ENCODE peak calls at places on chromosomes 7 and 10, in ten cellular contexts. One of them, this sample, is unnamed.

GRCh38 chr10:15742831-15743230 is 23.1 kb upstream of the ITGA8 start:
- DNase-seq in lower lobe of right lung: no peak
- DNase-seq in CD8-positive, alpha-beta T cell: no peak
- DNase-seq in HCT116: no peak
- DNase-seq in stomach: no peak
- DNase-seq in ascending aorta: no peak
- DNase-seq in BJ: no peak
- DNase-seq in ovary: no peak
- DNase-seq in cardiac muscle cell: no peak
- DNase-seq in heart right ventricle: no peak
- DNase-seq in this sample: no peak

GRCh38 chr10:63161592-63161991 is 28.5 kb downstream of the NRBF2 start:
- DNase-seq in lower lobe of right lung: no peak
- DNase-seq in CD8-positive, alpha-beta T cell: no peak
- DNase-seq in HCT116: no peak
- DNase-seq in stomach: no peak
- DNase-seq in ascending aorta: no peak
- DNase-seq in BJ: no peak
- DNase-seq in ovary: no peak
- DNase-seq in cardiac muscle cell: no peak
- DNase-seq in heart right ventricle: no peak
- DNase-seq in this sample: no peak

GRCh38 chr7:81155654-81156373 is 237.0 kb upstream of the SEMA3C start:
- DNase-seq in lower lobe of right lung: no peak
- DNase-seq in CD8-positive, alpha-beta T cell: no peak
- DNase-seq in HCT116: peak; percentile 50
- DNase-seq in stomach: no peak
- DNase-seq in ascending aorta: no peak
- DNase-seq in BJ: no peak
- DNase-seq in ovary: no peak
- DNase-seq in cardiac muscle cell: no peak
- DNase-seq in heart right ventricle: no peak
- DNase-seq in this sample: no peak

GRCh38 chr7:47327698-47328391 is 254.1 kb downstream of the TNS3 start:
- DNase-seq in lower lobe of right lung: peak; percentile 86
- DNase-seq in CD8-positive, alpha-beta T cell: no peak
- DNase-seq in HCT116: no peak
- DNase-seq in stomach: peak; percentile 85
- DNase-seq in ascending aorta: peak; percentile 91
- DNase-seq in BJ: peak; percentile 42
- DNase-seq in ovary: peak; percentile 85
- DNase-seq in cardiac muscle cell: peak; percentile 95
- DNase-seq in heart right ventricle: peak; percentile 94
- DNase-seq in this sample: no peak

GRCh38 chr7:46352335-46352954 is 431.4 kb upstream of the IGFBP3 start:
- DNase-seq in lower lobe of right lung: no peak
- DNase-seq in CD8-positive, alpha-beta T cell: no peak
- DNase-seq in HCT116: peak; percentile 56
- DNase-seq in stomach: no peak
- DNase-seq in ascending aorta: no peak
- DNase-seq in BJ: peak; percentile 12
- DNase-seq in ovary: peak; percentile 21
- DNase-seq in cardiac muscle cell: peak; percentile 80
- DNase-seq in heart right ventricle: no peak
- DNase-seq in this sample: no peak

GRCh38 chr7:121160150-121161008 is 168.4 kb upstream of the WNT16 start:
- DNase-seq in lower lobe of right lung: no peak
- DNase-seq in CD8-positive, alpha-beta T cell: no peak
- DNase-seq in HCT116: no peak
- DNase-seq in stomach: no peak
- DNase-seq in ascending aorta: no peak
- DNase-seq in BJ: no peak
- DNase-seq in ovary: no peak
- DNase-seq in cardiac muscle cell: no peak
- DNase-seq in heart right ventricle: no peak
- DNase-seq in this sample: no peak

GRCh38 chr7:66628361-66629221 is at the start of gene KCTD7:
- DNase-seq in lower lobe of right lung: peak; percentile 99
- DNase-seq in CD8-positive, alpha-beta T cell: peak; percentile 94
- DNase-seq in HCT116: peak; percentile 92
- DNase-seq in stomach: peak; percentile 98
- DNase-seq in ascending aorta: peak; percentile 99
- DNase-seq in BJ: peak; percentile 86
- DNase-seq in ovary: peak; percentile 98
- DNase-seq in cardiac muscle cell: peak; percentile 99
- DNase-seq in heart right ventricle: peak; percentile 99
- DNase-seq in this sample: peak; percentile 85

GRCh38 chr7:96778263-96778662 is 68.6 kb upstream of the SEM1 start:
- DNase-seq in lower lobe of right lung: no peak
- DNase-seq in CD8-positive, alpha-beta T cell: no peak
- DNase-seq in HCT116: peak; percentile 4
- DNase-seq in stomach: no peak
- DNase-seq in ascending aorta: no peak
- DNase-seq in BJ: no peak
- DNase-seq in ovary: no peak
- DNase-seq in cardiac muscle cell: no peak
- DNase-seq in heart right ventricle: no peak
- DNase-seq in this sample: no peak

GRCh38 chr10:9635691-9636090 is 1382.0 kb upstream of the CELF2 start:
- DNase-seq in lower lobe of right lung: no peak
- DNase-seq in CD8-positive, alpha-beta T cell: no peak
- DNase-seq in HCT116: no peak
- DNase-seq in stomach: no peak
- DNase-seq in ascending aorta: no peak
- DNase-seq in BJ: no peak
- DNase-seq in ovary: no peak
- DNase-seq in cardiac muscle cell: no peak
- DNase-seq in heart right ventricle: no peak
- DNase-seq in this sample: no peak

GRCh38 chr7:89001306-89001705 is 205.8 kb upstream of the TEX47 start:
- DNase-seq in lower lobe of right lung: no peak
- DNase-seq in CD8-positive, alpha-beta T cell: no peak
- DNase-seq in HCT116: no peak
- DNase-seq in stomach: no peak
- DNase-seq in ascending aorta: no peak
- DNase-seq in BJ: no peak
- DNase-seq in ovary: no peak
- DNase-seq in cardiac muscle cell: no peak
- DNase-seq in heart right ventricle: no peak
- DNase-seq in this sample: no peak

GRCh38 chr7:132400667-132401142 is 175.6 kb downstream of the PLXNA4 start:
- DNase-seq in lower lobe of right lung: no peak
- DNase-seq in CD8-positive, alpha-beta T cell: no peak
- DNase-seq in HCT116: no peak
- DNase-seq in stomach: no peak
- DNase-seq in ascending aorta: peak; percentile 75
- DNase-seq in BJ: no peak
- DNase-seq in ovary: no peak
- DNase-seq in cardiac muscle cell: no peak
- DNase-seq in heart right ventricle: no peak
- DNase-seq in this sample: no peak

GRCh38 chr10:61990761-61991135 is 89.2 kb downstream of the ARID5B start:
- DNase-seq in lower lobe of right lung: no peak
- DNase-seq in CD8-positive, alpha-beta T cell: no peak
- DNase-seq in HCT116: no peak
- DNase-seq in stomach: no peak
- DNase-seq in ascending aorta: no peak
- DNase-seq in BJ: no peak
- DNase-seq in ovary: no peak
- DNase-seq in cardiac muscle cell: no peak
- DNase-seq in heart right ventricle: no peak
- DNase-seq in this sample: no peak

GRCh38 chr7:134834689-134835462 is 55.4 kb downstream of the CALD1 start:
- DNase-seq in lower lobe of right lung: no peak
- DNase-seq in CD8-positive, alpha-beta T cell: no peak
- DNase-seq in HCT116: no peak
- DNase-seq in stomach: no peak
- DNase-seq in ascending aorta: peak; percentile 69
- DNase-seq in BJ: no peak
- DNase-seq in ovary: no peak
- DNase-seq in cardiac muscle cell: peak; percentile 49
- DNase-seq in heart right ventricle: no peak
- DNase-seq in this sample: no peak

GRCh38 chr7:88546808-88547207 is 212.7 kb upstream of the ZNF804B start:
- DNase-seq in lower lobe of right lung: no peak
- DNase-seq in CD8-positive, alpha-beta T cell: no peak
- DNase-seq in HCT116: peak; percentile 58
- DNase-seq in stomach: no peak
- DNase-seq in ascending aorta: no peak
- DNase-seq in BJ: no peak
- DNase-seq in ovary: no peak
- DNase-seq in cardiac muscle cell: peak; percentile 34
- DNase-seq in heart right ventricle: no peak
- DNase-seq in this sample: no peak

GRCh38 chr10:4671451-4672145 is 154.4 kb upstream of the AKR1E2 start:
- DNase-seq in lower lobe of right lung: no peak
- DNase-seq in CD8-positive, alpha-beta T cell: no peak
- DNase-seq in HCT116: peak; percentile 77
- DNase-seq in stomach: no peak
- DNase-seq in ascending aorta: no peak
- DNase-seq in BJ: no peak
- DNase-seq in ovary: no peak
- DNase-seq in cardiac muscle cell: no peak
- DNase-seq in heart right ventricle: no peak
- DNase-seq in this sample: no peak

GRCh38 chr7:43865277-43865676 is 4.0 kb downstream of the MRPS24 start:
- DNase-seq in lower lobe of right lung: no peak
- DNase-seq in CD8-positive, alpha-beta T cell: no peak
- DNase-seq in HCT116: no peak
- DNase-seq in stomach: no peak
- DNase-seq in ascending aorta: no peak
- DNase-seq in BJ: no peak
- DNase-seq in ovary: no peak
- DNase-seq in cardiac muscle cell: no peak
- DNase-seq in heart right ventricle: no peak
- DNase-seq in this sample: no peak

GRCh38 chr10:60943372-60944158 is 420 bp downstream of the RHOBTB1 start:
- DNase-seq in lower lobe of right lung: peak; percentile 83
- DNase-seq in CD8-positive, alpha-beta T cell: peak; percentile 10
- DNase-seq in HCT116: peak; percentile 3
- DNase-seq in stomach: peak; percentile 66
- DNase-seq in ascending aorta: peak; percentile 86
- DNase-seq in BJ: no peak
- DNase-seq in ovary: peak; percentile 77
- DNase-seq in cardiac muscle cell: peak; percentile 74
- DNase-seq in heart right ventricle: peak; percentile 71
- DNase-seq in this sample: no peak

GRCh38 chr7:152574892-152575511 is 100.9 kb downstream of the XRCC2 start:
- DNase-seq in lower lobe of right lung: no peak
- DNase-seq in CD8-positive, alpha-beta T cell: no peak
- DNase-seq in HCT116: no peak
- DNase-seq in stomach: no peak
- DNase-seq in ascending aorta: no peak
- DNase-seq in BJ: no peak
- DNase-seq in ovary: peak; percentile 32
- DNase-seq in cardiac muscle cell: no peak
- DNase-seq in heart right ventricle: no peak
- DNase-seq in this sample: no peak

GRCh38 chr7:33716581-33717477 is 188.5 kb upstream of the BMPER start:
- DNase-seq in lower lobe of right lung: no peak
- DNase-seq in CD8-positive, alpha-beta T cell: no peak
- DNase-seq in HCT116: peak; percentile 54
- DNase-seq in stomach: no peak
- DNase-seq in ascending aorta: no peak
- DNase-seq in BJ: no peak
- DNase-seq in ovary: no peak
- DNase-seq in cardiac muscle cell: peak; percentile 71
- DNase-seq in heart right ventricle: no peak
- DNase-seq in this sample: no peak

GRCh38 chr10:27529010-27529783 is 25.1 kb downstream of the RAB18 start:
- DNase-seq in lower lobe of right lung: no peak
- DNase-seq in CD8-positive, alpha-beta T cell: no peak
- DNase-seq in HCT116: no peak
- DNase-seq in stomach: no peak
- DNase-seq in ascending aorta: no peak
- DNase-seq in BJ: no peak
- DNase-seq in ovary: no peak
- DNase-seq in cardiac muscle cell: no peak
- DNase-seq in heart right ventricle: no peak
- DNase-seq in this sample: no peak
- TF ChIP-seq CTCF in lower lobe of right lung: no peak
- TF ChIP-seq CTCF in CD8-positive, alpha-beta T cell: no peak
- TF ChIP-seq CTCF in HCT116: no peak
- TF ChIP-seq CTCF in stomach: no peak
- TF ChIP-seq CTCF in ascending aorta: no peak
- TF ChIP-seq CTCF in BJ: no peak
- TF ChIP-seq CTCF in ovary: no peak
- TF ChIP-seq CTCF in cardiac muscle cell: no peak
- TF ChIP-seq CTCF in heart right ventricle: no peak
- TF ChIP-seq CTCF in this sample: no peak

DNA sequence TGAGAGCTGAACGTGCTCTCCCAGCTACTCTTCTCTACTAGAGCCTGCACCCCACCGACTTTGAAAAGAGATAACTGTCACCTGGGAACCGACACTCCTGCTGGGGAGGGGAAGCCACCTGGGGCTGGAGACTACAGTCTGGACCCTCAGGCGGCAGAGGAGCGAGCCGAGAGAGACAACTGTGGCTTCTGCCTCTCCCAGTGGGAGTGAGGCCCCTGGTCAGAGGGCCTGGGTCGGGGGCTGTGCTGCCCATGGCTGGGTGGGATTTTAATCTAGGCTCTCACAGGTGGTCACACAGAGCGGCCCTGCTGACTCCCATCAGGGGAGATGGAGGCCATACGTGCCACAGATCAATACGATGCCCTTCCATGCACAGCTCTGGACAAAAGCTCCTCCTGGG is 372.1 kb downstream of the DNAJB6 start:
- DNase-seq in lower lobe of right lung: peak; percentile 37
- DNase-seq in CD8-positive, alpha-beta T cell: no peak
- DNase-seq in HCT116: no peak
- DNase-seq in stomach: no peak
- DNase-seq in ascending aorta: peak; percentile 39
- DNase-seq in BJ: no peak
- DNase-seq in ovary: peak; percentile 1
- DNase-seq in cardiac muscle cell: no peak
- DNase-seq in heart right ventricle: no peak
- DNase-seq in this sample: no peak
- H3K27me3 ChIP-seq in lower lobe of right lung: peaks cover under 1% of the 10 kb centered on the region
- H3K27me3 ChIP-seq in CD8-positive, alpha-beta T cell: no peaks in the 10 kb centered on the region
- H3K27me3 ChIP-seq in HCT116: peaks cover 32% of the 10 kb centered on the region
- H3K27me3 ChIP-seq in stomach: no peaks in the 10 kb centered on the region
- H3K27me3 ChIP-seq in ascending aorta: no peaks in the 10 kb centered on the region
- H3K27me3 ChIP-seq in BJ: no peaks in the 10 kb centered on the region
- H3K27me3 ChIP-seq in ovary: no peaks in the 10 kb centered on the region
- H3K27me3 ChIP-seq in cardiac muscle cell: no peaks in the 10 kb centered on the region
- H3K27me3 ChIP-seq in heart right ventricle: peaks cover 32% of the 10 kb centered on the region
- H3K27me3 ChIP-seq in this sample: no peaks in the 10 kb centered on the region

GRCh38 chr10:80199828-80200227 is 5.5 kb downstream of the ANXA11 start:
- DNase-seq in lower lobe of right lung: no peak
- DNase-seq in CD8-positive, alpha-beta T cell: no peak
- DNase-seq in HCT116: no peak
- DNase-seq in stomach: peak; percentile 41
- DNase-seq in ascending aorta: peak; percentile 84
- DNase-seq in BJ: no peak
- DNase-seq in ovary: no peak
- DNase-seq in cardiac muscle cell: no peak
- DNase-seq in heart right ventricle: no peak
- DNase-seq in this sample: no peak
- TF ChIP-seq CTCF in lower lobe of right lung: peak; percentile 34
- TF ChIP-seq CTCF in CD8-positive, alpha-beta T cell: no peak
- TF ChIP-seq CTCF in HCT116: no peak
- TF ChIP-seq CTCF in stomach: no peak
- TF ChIP-seq CTCF in ascending aorta: peak; percentile 16
- TF ChIP-seq CTCF in BJ: peak; percentile 39
- TF ChIP-seq CTCF in ovary: no peak
- TF ChIP-seq CTCF in cardiac muscle cell: peak; percentile 41
- TF ChIP-seq CTCF in heart right ventricle: peak; percentile 44
- TF ChIP-seq CTCF in this sample: peak; percentile 35

GRCh38 chr10:70913546-70914240 is 25.3 kb upstream of the PCBD1 start:
- DNase-seq in lower lobe of right lung: peak; percentile 24
- DNase-seq in CD8-positive, alpha-beta T cell: no peak
- DNase-seq in HCT116: no peak
- DNase-seq in stomach: no peak
- DNase-seq in ascending aorta: no peak
- DNase-seq in BJ: no peak
- DNase-seq in ovary: no peak
- DNase-seq in cardiac muscle cell: no peak
- DNase-seq in heart right ventricle: no peak
- DNase-seq in this sample: no peak
- H3K27me3 ChIP-seq in lower lobe of right lung: peaks cover 7% of the 10 kb centered on the region
- H3K27me3 ChIP-seq in CD8-positive, alpha-beta T cell: no peaks in the 10 kb centered on the region
- H3K27me3 ChIP-seq in HCT116: peaks cover 4% of the 10 kb centered on the region
- H3K27me3 ChIP-seq in stomach: peaks cover 7% of the 10 kb centered on the region
- H3K27me3 ChIP-seq in ascending aorta: no peaks in the 10 kb centered on the region
- H3K27me3 ChIP-seq in BJ: peaks cover 11% of the 10 kb centered on the region
- H3K27me3 ChIP-seq in ovary: no peaks in the 10 kb centered on the region
- H3K27me3 ChIP-seq in cardiac muscle cell: no peaks in the 10 kb centered on the region
- H3K27me3 ChIP-seq in heart right ventricle: peaks cover 11% of the 10 kb centered on the region
- H3K27me3 ChIP-seq in this sample: no peaks in the 10 kb centered on the region